ENCODE peak calls at places on chromosomes 2 and 18, in eight cellular contexts. Q, T, U, P, D, I, E and H are unnamed samples.

GRCh38 chr2:144320491-144320890 is 199.4 kb downstream of the ZEB2 start:
- DNase-seq in Q (no peak), U (no peak), T (no peak), P (no peak), E (no peak), D (no peak), I (no peak), H (no peak)

GRCh38 chr2:227415538-227416424 is 28.0 kb upstream of the SCYGR1 start:
- DNase-seq in I (no peak), Q (peak; percentile 52), U (no peak), T (no peak), D (no peak), P (no peak), E (no peak), H (no peak)

GRCh38 chr2:230323385-230324106 is 3.4 kb upstream of the SP140L start:
- DNase-seq in E (no peak), T (no peak), Q (no peak), I (peak; percentile 58), D (peak; percentile 22), P (no peak), U (peak; percentile 64), H (no peak)

GRCh38 chr2:117942551-117942950 is 71.3 kb downstream of the CCDC93 start:
- DNase-seq in P (no peak), E (no peak), D (no peak), I (no peak), Q (no peak), U (no peak), T (no peak), H (no peak)

GRCh38 chr2:18750662-18751554 is 161.5 kb upstream of the NT5C1B start:
- DNase-seq in D (no peak), Q (no peak), P (no peak), T (no peak), U (no peak), I (no peak), E (no peak), H (no peak)

GRCh38 chr2:17821080-17821479 is 4.8 kb downstream of the MSGN1 start:
- DNase-seq in Q (no peak), I (no peak), P (no peak), E (no peak), D (no peak), T (no peak), U (no peak), H (no peak)

GRCh38 chr2:41197781-41198180 is 745.9 kb upstream of the SLC8A1 start:
- DNase-seq in D (no peak), Q (no peak), I (no peak), E (no peak), T (no peak), P (no peak), U (no peak), H (no peak)

GRCh38 chr2:152433814-152434213 is 98.8 kb downstream of the FMNL2 start:
- DNase-seq in T (no peak), P (no peak), D (no peak), I (no peak), E (no peak), Q (no peak), U (no peak), H (no peak)

GRCh38 chr18:29874519-29875098 is 1167.9 kb downstream of the DSC3 start:
- DNase-seq in Q (no peak), P (peak; percentile 4), E (no peak), I (peak; percentile 71), T (no peak), D (peak; percentile 10), U (peak; percentile 52), H (no peak)

GRCh38 chr18:31685097-31686082 is 1.0 kb upstream of the B4GALT6 start:
- DNase-seq in U (peak; percentile 54), E (peak; percentile 76), T (peak; percentile 70), Q (peak; percentile 55), I (peak; percentile 92), P (peak; percentile 89), D (peak; percentile 44), H (peak; percentile 56)

GRCh38 chr2:220466251-220466691 is 838.8 kb downstream of the SLC4A3 start:
- DNase-seq in U (no peak), I (no peak), T (no peak), Q (no peak), D (no peak), E (no peak), P (no peak), H (no peak)

GRCh38 chr18:12543697-12544096 is 114.2 kb downstream of the SPIRE1 start:
- DNase-seq in I (no peak), T (no peak), D (no peak), P (no peak), U (no peak), E (no peak), Q (no peak), H (no peak)

GRCh38 chr2:218295029-218295428 is 2.7 kb upstream of the TMBIM1 start:
- DNase-seq in P (no peak), I (no peak), Q (no peak), D (no peak), E (no peak), U (no peak), T (no peak), H (no peak)

GRCh38 chr18:62200121-62200914 is 13.3 kb downstream of the RELCH start:
- DNase-seq in Q (no peak), U (no peak), D (no peak), I (no peak), P (no peak), T (no peak), E (no peak), H (no peak)

GRCh38 chr2:234025475-234025874 is 25.0 kb upstream of the SPP2 start:
- DNase-seq in P (peak; percentile 56), I (no peak), T (no peak), U (no peak), Q (no peak), E (no peak), D (no peak), H (no peak)

GRCh38 chr2:45678791-45679348 is 27.4 kb downstream of the PRKCE start:
- DNase-seq in D (no peak), T (no peak), P (no peak), U (no peak), E (no peak), I (no peak), Q (no peak), H (no peak)

DNA sequence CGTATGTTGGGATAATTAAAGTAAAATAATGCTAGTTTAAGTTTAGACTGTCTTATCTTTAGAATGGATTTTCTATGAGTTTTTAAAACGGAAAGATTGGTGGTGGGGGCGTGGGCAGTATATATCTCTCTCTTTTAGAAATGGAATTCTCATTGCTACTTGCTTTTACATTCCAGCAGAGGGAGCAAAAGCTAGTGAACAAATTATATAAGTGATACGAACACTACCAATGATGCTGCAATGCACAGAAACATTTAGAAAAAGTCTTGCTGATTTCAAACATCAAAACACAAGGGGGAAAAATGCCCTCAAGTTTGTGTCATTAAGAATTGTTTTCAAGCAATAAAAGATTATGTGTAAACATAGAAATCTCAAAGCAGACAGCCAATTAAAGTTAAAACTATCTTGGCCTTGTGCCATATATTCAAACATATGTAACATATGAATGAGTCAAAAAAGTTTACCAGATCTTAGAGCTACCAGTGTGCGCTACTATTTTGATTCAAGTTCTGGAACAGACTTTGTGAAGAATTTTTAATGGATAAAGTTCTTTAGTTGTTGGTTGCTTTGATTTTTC is 296.3 kb upstream of the KCNJ3 start:
- DNase-seq in I (no peak), Q (no peak), U (peak; percentile 53), P (no peak), T (no peak), E (no peak), D (peak; percentile 43), H (no peak)
- TF ChIP-seq CTCF in I (peak; percentile 80), Q (peak; percentile 6), U (peak; percentile 65), P (peak; percentile 34), T (peak; percentile 39), E (no peak), D (peak; percentile 65), H (no peak)

GRCh38 chr2:173953047-173953424 is 12.1 kb downstream of the SP3 start:
- DNase-seq in I (no peak), U (no peak), E (no peak), Q (no peak), T (no peak), P (no peak), D (no peak), H (no peak)

GRCh38 chr2:173956454-173956853 is 8.7 kb downstream of the SP3 start:
- DNase-seq in T (no peak), D (no peak), U (no peak), I (no peak), Q (no peak), E (no peak), P (no peak), H (no peak)

GRCh38 chr2:173957517-173957916 is 7.7 kb downstream of the SP3 start:
- DNase-seq in I (no peak), T (no peak), Q (no peak), E (no peak), U (no peak), P (no peak), D (no peak), H (no peak)

GRCh38 chr2:173955867-173956266 is 9.3 kb downstream of the SP3 start:
- DNase-seq in D (no peak), Q (no peak), U (no peak), I (no peak), P (no peak), T (no peak), E (no peak), H (no peak)

GRCh38 chr2:173955004-173955403 is 10.2 kb downstream of the SP3 start:
- DNase-seq in U (peak; percentile 42), T (no peak), Q (no peak), E (no peak), I (no peak), P (no peak), D (no peak), H (no peak)
- TF ChIP-seq CTCF in U (peak; percentile 38), T (no peak), Q (no peak), E (no peak), I (peak; percentile 41), P (no peak), D (peak; percentile 45), H (no peak)

DNA sequence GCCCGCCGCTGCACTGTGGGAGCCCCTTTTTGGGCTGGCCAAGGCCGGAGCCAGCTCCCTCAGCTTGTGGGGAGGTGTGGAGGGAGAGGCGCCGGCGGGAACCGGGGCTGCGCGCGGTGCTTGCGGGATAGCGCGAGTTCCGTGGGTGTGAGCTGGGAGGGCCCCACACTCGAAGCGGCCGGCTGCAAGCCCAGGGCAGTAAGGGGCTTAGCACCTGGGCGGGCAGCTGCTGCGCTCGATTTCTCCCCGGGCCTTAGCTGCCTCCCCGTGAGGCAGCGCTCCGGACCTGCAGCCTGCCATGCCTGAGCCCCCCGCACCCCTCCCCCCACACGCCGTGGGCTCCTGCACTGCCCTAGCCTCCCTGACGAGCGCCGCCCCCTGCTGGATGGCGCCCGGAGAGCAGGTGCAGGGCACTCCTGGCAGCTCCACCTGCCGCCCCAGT is 124.4 kb downstream of the CCDC178 start:
- DNase-seq in T (no peak), I (peak; percentile 89), E (no peak), D (no peak), Q (no peak), U (no peak), P (no peak), H (no peak)
- TF ChIP-seq CTCF in T (no peak), I (peak; percentile 89), E (no peak), D (no peak), Q (no peak), U (peak; percentile 38), P (no peak), H (no peak)

DNA sequence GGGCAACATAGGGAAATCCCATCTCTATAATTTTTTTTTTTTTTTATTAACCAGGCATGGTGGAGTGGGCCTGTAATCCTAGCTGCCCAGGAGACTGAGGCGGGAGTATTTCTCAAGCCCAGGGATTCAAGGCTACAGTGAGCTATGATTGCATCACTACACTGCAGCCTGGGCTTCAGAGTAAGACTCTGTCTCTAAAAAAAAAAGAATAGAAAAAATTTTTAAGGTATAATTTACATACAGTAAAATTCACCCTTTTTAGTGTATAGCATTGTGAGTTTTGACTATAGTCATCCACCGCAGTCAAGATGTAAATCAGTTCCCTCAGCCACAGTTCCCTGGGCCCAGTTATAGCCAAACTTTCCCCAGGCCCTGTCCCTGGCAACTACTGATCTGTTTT is 57.1 kb upstream of the MSH6 start:
- DNase-seq in D (no peak), P (no peak), E (no peak), Q (no peak), U (no peak), T (no peak), I (no peak), H (no peak)
- TF ChIP-seq CTCF in D (no peak), P (no peak), E (no peak), Q (no peak), U (no peak), T (no peak), I (no peak), H (no peak)